ENCODE peak calls at places on chromosomes 7 and 10, in nine cellular contexts. M is heart right ventricle, Z is GM10248, S is fibroblast of pulmonary artery, B is astrocyte of the hippocampus, O is COR-L47, L is posterior cingulate gyrus, G is PC-9, Q is left ventricle myocardium superior. D is an unnamed sample.
A peak's percentile ranks its signal among the peaks of the same experiment; 100 is the strongest.

GRCh38 chr7:95886501-95887090 is 114.2 kb downstream of the DYNC1I1 start:
- DNase-seq in M (no peak), Z (no peak), S (peak; percentile 46), B (peak; percentile 16), O (peak; percentile 49), L (no peak), G (no peak), Q (no peak), D (peak; percentile 12)

GRCh38 chr7:139851770-139852481 is 22.9 kb downstream of the TBXAS1 start:
- DNase-seq in M (no peak), Z (no peak), S (no peak), B (no peak), O (no peak), L (no peak), G (no peak), Q (no peak), D (no peak)

GRCh38 chr10:103445366-103445765 is 6.8 kb downstream of the CALHM2 start:
- DNase-seq in M (no peak), Z (no peak), S (no peak), B (no peak), O (no peak), L (no peak), G (no peak), Q (no peak), D (no peak)

GRCh38 chr7:132343196-132343595 is 233.1 kb downstream of the PLXNA4 start:
- DNase-seq in M (no peak), Z (no peak), S (peak; percentile 47), B (no peak), O (no peak), L (no peak), G (no peak), Q (no peak), D (no peak)

GRCh38 chr10:99425204-99425603 is 5.2 kb downstream of the GOT1 start:
- DNase-seq in M (no peak), Z (no peak), S (no peak), B (no peak), O (no peak), L (no peak), G (no peak), Q (no peak), D (no peak)

GRCh38 chr7:37758467-37758866 is 74.9 kb downstream of the GPR141 start:
- DNase-seq in M (no peak), Z (no peak), S (no peak), B (no peak), O (no peak), L (no peak), G (no peak), Q (no peak), D (no peak)

GRCh38 chr7:15130666-15131541 is 228.4 kb upstream of the DGKB start:
- DNase-seq in M (no peak), Z (no peak), S (peak; percentile 64), B (peak; percentile 11), O (no peak), L (no peak), G (no peak), Q (no peak), D (peak; percentile 63)

GRCh38 chr10:79079490-79080355 is 11.0 kb downstream of the ZMIZ1 start:
- DNase-seq in M (peak; percentile 62), Z (no peak), S (peak; percentile 36), B (peak; percentile 85), O (no peak), L (no peak), G (peak; percentile 75), Q (peak; percentile 79), D (peak; percentile 80)

GRCh38 chr10:61897671-61898434 is 3.6 kb upstream of the ARID5B start:
- DNase-seq in M (no peak), Z (no peak), S (peak; percentile 69), B (peak; percentile 78), O (peak; percentile 14), L (peak; percentile 36), G (no peak), Q (no peak), D (peak; percentile 10)

GRCh38 chr7:132666786-132667185 is 90.5 kb upstream of the PLXNA4 start:
- DNase-seq in M (no peak), Z (no peak), S (no peak), B (no peak), O (no peak), L (no peak), G (no peak), Q (no peak), D (no peak)

GRCh38 chr10:103192089-103192450 is 1.0 kb downstream of the NT5C2 start:
- DNase-seq in M (no peak), Z (no peak), S (no peak), B (peak; percentile 36), O (no peak), L (no peak), G (no peak), Q (peak; percentile 38), D (no peak)

GRCh38 chr10:110356628-110357245 is 52.0 kb upstream of the SMNDC1 start:
- DNase-seq in M (no peak), Z (peak; percentile 87), S (peak; percentile 76), B (peak; percentile 84), O (no peak), L (no peak), G (peak; percentile 71), Q (no peak), D (peak; percentile 47)

GRCh38 chr10:42428534-42428933 is 209.8 kb downstream of the ZNF33B start:
- DNase-seq in M (no peak), Z (no peak), S (peak; percentile 16), B (no peak), O (no peak), L (no peak), G (no peak), Q (no peak), D (no peak)

GRCh38 chr7:30472081-30472770 is 6.4 kb downstream of the NOD1 start:
- DNase-seq in M (no peak), Z (no peak), S (no peak), B (no peak), O (no peak), L (no peak), G (no peak), Q (no peak), D (no peak)

GRCh38 chr7:103870664-103871063 is 118.8 kb downstream of the RELN start:
- DNase-seq in M (no peak), Z (no peak), S (no peak), B (no peak), O (peak; percentile 84), L (no peak), G (no peak), Q (no peak), D (no peak)

GRCh38 chr10:6916601-6917000 is 336.5 kb upstream of the PRKCQ start:
- DNase-seq in M (no peak), Z (no peak), S (no peak), B (no peak), O (no peak), L (no peak), G (no peak), Q (no peak), D (no peak)

D was measured in SJSA1.